ENCODE peak calls at places on chromosomes 2 and 18, in six cellular contexts. G is fibroblast of lung, O is WTC11, S is sigmoid colon, C is cardiac muscle cell, K is RWPE1. W is an unnamed sample.

GRCh38 chr2:237527766-237528165 is 38.6 kb upstream of the PRLH start:
- DNase-seq in G (no peak), O (no peak), S (no peak), C (no peak), K (no peak), W (no peak)

GRCh38 chr2:107635883-107636282 is 190.8 kb upstream of the RGPD4 start:
- DNase-seq in G (peak), O (no peak), S (no peak), C (peak), K (peak), W (no peak)

GRCh38 chr18:55287935-55288868 is 299.8 kb downstream of the TCF4 start:
- DNase-seq in G (no peak), O (no peak), S (no peak), C (no peak), K (no peak), W (no peak)

GRCh38 chr18:79953921-79954651 is 2.6 kb upstream of the SLC66A2 start:
- DNase-seq in G (no peak), O (no peak), S (peak), C (no peak), K (no peak), W (no peak)

GRCh38 chr2:121076885-121077549 is 208.0 kb downstream of the TFCP2L1 start:
- DNase-seq in G (peak), O (peak), S (no peak), C (peak), K (peak), W (peak)

GRCh38 chr2:121965666-121966065 is 210.2 kb downstream of the TSN start:
- DNase-seq in G (no peak), O (no peak), S (no peak), C (no peak), K (no peak), W (no peak)

GRCh38 chr2:205700331-205701132 is 18.2 kb downstream of the NRP2 start:
- DNase-seq in G (peak), O (no peak), S (no peak), C (peak), K (no peak), W (no peak)

GRCh38 chr2:234840336-234840735 is 111.5 kb upstream of the SH3BP4 start:
- DNase-seq in G (peak), O (peak), S (no peak), C (peak), K (peak), W (no peak)

GRCh38 chr2:72920317-72921087 is 3.2 kb downstream of the EMX1 start:
- DNase-seq in G (peak), O (peak), S (peak), C (peak), K (no peak), W (peak)

GRCh38 chr2:74008761-74009395 is 24.2 kb downstream of the TET3 start:
- DNase-seq in G (no peak), O (no peak), S (peak), C (peak), K (no peak), W (no peak)

GRCh38 chr2:96336104-96336775 is 674 bp downstream of the NCAPH start:
- DNase-seq in G (no peak), O (no peak), S (no peak), C (no peak), K (no peak), W (no peak)

DNA sequence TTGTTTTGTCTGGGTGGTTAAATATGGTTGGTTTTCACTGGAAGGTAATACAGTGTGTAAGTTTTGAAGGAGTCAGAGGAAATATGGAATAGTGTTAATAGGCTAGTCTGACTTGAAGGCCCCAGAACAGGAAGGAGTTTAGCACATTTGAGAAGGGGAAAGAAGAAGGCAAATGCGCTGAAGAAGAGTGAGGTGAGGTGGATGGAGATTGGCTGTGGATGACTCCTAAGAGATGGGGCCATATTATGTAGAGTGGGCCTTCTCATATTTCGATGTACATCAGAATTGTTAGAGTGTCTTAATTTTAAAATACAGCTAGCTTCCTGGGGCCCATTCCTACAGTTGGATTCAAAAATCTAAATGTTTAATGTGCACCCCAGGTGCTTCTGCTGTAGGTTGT is 61.0 kb downstream of the GLS start:
- DNase-seq in G (no peak), O (no peak), S (no peak), C (no peak), K (no peak), W (no peak)
- TF ChIP-seq CTCF in G (no peak), O (no peak), S (no peak), C (no peak), K (no peak), W (no peak)

GRCh38 chr18:41391616-41392610 is 563.1 kb upstream of the PIK3C3 start:
- DNase-seq in G (peak), O (peak), S (no peak), C (peak), K (peak), W (peak)
- TF ChIP-seq CTCF in G (peak), O (peak), S (no peak), C (peak), K (peak), W (peak)

DNA sequence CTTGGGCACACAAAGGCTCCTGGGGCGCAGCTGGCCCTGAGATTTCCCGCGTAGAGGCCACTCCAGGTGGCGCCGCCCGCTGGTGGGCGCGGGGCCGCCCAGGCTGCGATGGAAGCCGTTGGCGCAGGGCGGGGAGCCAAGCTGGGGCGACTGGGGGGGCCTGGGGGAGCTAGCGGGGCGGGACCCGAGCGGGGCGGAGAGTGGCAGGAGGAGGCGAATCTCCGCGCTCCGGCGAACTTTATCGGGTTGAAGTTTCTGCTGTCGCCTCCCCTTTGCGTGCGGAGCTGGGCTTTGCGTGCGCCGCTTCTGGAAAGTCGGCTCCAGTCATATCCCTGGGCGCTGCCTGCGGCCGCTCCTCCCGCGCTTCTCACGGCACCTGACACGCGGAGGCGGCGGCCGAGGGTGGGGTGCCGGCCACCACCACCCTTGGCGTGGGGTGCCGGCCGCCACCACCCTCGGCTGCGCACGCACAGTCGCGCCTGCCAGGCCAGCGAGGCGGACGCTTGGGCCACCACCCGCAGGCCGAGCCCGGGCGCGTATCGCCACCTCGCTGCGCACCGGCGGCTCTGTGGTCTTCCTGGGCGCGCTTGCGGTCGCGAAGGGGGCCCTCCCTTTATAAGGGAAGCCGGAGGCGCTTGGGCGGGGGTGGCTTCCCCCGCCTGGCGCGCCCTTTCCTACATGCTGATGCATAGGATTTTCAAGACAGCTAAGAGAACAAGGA is 919 bp upstream of the CYP1B1 start:
- DNase-seq in G (peak), O (peak), S (peak), C (peak), K (peak), W (peak)
- TF ChIP-seq CTCF in G (peak), O (no peak), S (no peak), C (peak), K (peak), W (peak)

DNA sequence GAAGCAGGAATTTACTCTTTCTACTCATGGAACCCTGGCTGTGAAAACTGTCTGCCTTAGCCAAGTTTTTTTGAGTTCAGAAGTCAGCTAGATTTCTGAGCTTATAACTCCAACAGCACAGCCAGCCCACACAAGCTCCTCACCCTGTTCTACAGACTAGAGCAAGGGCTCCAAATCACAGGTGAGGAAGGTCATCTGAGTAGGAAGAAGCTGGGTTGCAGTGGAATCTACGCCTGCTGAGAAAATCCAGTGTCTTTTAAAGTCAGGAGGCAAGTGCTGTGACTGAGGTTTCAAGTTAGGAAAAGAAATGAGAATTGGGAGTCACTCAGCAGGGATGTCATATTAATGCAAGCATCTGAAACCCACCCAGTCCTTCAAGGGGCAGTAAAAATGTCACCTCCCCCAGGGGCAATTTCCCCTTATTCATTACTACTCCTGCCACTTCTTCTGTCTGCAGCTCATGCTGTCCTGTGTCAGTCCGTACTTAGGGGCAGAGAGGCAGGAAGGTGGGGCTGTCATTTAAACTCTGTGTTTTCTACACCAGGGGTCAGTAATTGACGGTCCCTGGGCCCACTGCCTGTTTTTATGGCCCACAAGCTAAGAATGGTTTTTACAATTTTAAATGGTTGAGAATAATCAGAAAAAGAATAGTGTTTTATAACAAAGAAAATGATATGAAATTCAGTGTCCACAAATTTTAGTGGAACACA is 551.1 kb downstream of the BCL11A start:
- DNase-seq in G (no peak), O (peak), S (no peak), C (no peak), K (no peak), W (no peak)
- TF ChIP-seq CTCF in G (no peak), O (no peak), S (no peak), C (no peak), K (no peak), W (no peak)

DNA sequence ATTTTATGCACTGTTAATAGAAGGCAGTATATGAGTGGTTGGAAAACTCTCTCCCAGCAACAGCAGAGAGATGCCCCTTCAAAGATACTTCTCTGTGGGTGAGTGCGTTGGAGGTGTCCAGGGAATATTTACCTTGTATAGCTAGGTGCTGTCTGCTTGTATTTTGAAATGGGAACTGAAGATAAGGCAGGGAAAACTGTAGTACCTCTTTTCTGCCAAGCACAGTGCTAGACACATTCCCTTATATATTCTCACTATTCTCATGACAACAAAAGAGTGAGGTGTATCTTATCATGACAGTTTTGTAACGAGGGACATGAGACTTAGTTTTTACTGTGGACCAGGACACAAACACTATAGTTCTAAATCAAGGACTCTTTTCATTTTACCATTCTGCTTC is 2.1 kb downstream of the TTC39C start:
- DNase-seq in G (no peak), O (no peak), S (no peak), C (no peak), K (peak), W (no peak)
- TF ChIP-seq CTCF in G (peak), O (peak), S (no peak), C (peak), K (peak), W (peak)

DNA sequence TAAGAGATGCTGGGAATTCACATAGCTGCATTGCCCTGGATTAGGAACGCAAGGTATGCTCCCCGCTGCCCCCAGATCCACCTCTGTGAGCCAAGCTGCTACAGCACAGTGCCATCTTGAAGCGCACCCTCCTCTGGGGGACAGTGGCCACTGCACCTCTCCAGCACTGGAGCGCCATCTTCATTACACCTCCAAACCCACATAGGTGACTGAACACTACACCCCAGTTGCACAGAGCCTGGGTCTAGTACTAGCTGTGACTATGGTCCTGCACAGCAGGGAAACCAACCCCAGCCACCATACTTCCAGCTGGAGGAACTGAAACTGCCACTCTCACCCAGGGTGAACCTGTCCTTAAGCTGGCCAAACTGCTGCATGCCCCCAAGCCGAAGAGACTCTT is 84.6 kb downstream of the TMEM237 start:
- DNase-seq in G (no peak), O (peak), S (no peak), C (no peak), K (no peak), W (no peak)
- TF ChIP-seq CTCF in G (no peak), O (peak), S (no peak), C (no peak), K (no peak), W (no peak)

GRCh38 chr2:37357053-37357452 is 12.6 kb downstream of the QPCT start:
- DNase-seq in G (no peak), O (no peak), S (no peak), C (no peak), K (no peak), W (no peak)

GRCh38 chr2:37356299-37356698 is 11.9 kb downstream of the QPCT start:
- DNase-seq in G (no peak), O (no peak), S (no peak), C (no peak), K (no peak), W (no peak)

GRCh38 chr2:37354571-37354970 is 10.1 kb downstream of the QPCT start:
- DNase-seq in G (no peak), O (no peak), S (no peak), C (no peak), K (no peak), W (no peak)

GRCh38 chr2:37357461-37358008 is 13.1 kb downstream of the QPCT start:
- DNase-seq in G (no peak), O (no peak), S (no peak), C (no peak), K (no peak), W (no peak)

DNA sequence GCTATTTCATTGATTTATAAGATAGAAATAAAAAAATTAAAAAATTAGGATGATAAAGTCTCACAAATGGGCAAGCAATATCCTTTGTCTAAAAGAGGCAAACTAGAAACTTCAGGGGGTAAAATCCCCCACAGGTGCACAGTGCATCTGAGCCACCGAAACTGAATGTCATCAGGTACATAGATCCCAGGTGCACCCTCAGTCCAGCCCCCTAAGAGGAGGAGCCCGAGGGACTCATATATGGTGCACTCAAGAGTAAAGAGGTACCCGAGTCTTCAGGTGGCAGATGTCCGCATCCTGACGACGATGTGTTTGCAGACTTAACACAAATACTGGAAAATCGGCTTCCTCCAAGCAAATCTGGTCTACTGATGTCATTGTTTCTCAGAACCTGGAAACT is 11.3 kb downstream of the QPCT start:
- DNase-seq in G (no peak), O (no peak), S (no peak), C (no peak), K (no peak), W (no peak)
- TF ChIP-seq CTCF in G (no peak), O (no peak), S (no peak), C (no peak), K (no peak), W (no peak)

DNA sequence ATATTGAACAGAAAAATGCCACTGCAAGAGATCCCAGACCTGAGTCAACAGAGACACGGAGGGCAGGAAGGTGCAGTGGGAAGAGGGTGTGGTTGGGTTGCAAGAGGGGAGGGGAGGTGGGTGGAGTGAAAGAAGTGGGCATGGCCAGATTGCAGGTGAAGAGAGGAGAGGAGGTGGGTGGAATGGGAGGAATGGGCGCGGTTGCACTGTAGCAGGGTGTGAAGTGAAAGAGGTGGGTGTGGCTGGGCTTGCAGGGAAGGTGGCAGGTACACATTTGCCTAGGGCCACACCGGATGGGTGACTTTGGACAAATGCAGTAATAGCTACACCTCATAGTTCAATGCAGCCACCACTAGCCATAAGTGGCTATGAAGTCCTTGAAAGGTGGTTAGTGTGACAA is 71.1 kb downstream of the DOCK10 start:
- DNase-seq in G (no peak), O (peak), S (no peak), C (no peak), K (peak), W (no peak)
- TF ChIP-seq CTCF in G (no peak), O (no peak), S (no peak), C (no peak), K (no peak), W (no peak)

GRCh38 chr2:11829947-11830707 is 83.7 kb downstream of the LPIN1 start:
- DNase-seq in G (peak), O (peak), S (peak), C (peak), K (peak), W (peak)
- TF ChIP-seq CTCF in G (no peak), O (no peak), S (no peak), C (peak), K (peak), W (peak)